ENCODE peak calls at places on chromosome 15, in six cellular contexts. T, G, C, E, D and J are unnamed samples.

GRCh38 chr15:66498501-66499386 is 1.2 kb upstream of the SNAPC5 start:
- DNase-seq in T (no peak), G (no peak), C (no peak), E (peak), D (no peak), J (no peak)

GRCh38 chr15:94265009-94265408 is 33.6 kb downstream of the MCTP2 start:
- DNase-seq in T (no peak), G (no peak), C (no peak), E (peak), D (no peak), J (no peak)

GRCh38 chr15:25694823-25695312 is 168.3 kb downstream of the ATP10A start:
- DNase-seq in T (no peak), G (peak), C (no peak), E (no peak), D (no peak), J (no peak)

GRCh38 chr15:47726399-47726823 is 9.1 kb downstream of the SEMA6D start:
- DNase-seq in T (no peak), G (no peak), C (no peak), E (no peak), D (no peak), J (no peak)

GRCh38 chr15:82789491-82789890 is 16.4 kb downstream of the FSD2 start:
- DNase-seq in T (no peak), G (no peak), C (no peak), E (no peak), D (no peak), J (no peak)

GRCh38 chr15:28184166-28184565 is 85.1 kb upstream of the OCA2 start:
- DNase-seq in T (no peak), G (no peak), C (no peak), E (no peak), D (no peak), J (no peak)

GRCh38 chr15:31335991-31336942 is 9.6 kb downstream of the KLF13 start:
- DNase-seq in T (no peak), G (no peak), C (peak), E (no peak), D (no peak), J (no peak)

GRCh38 chr15:96321422-96322391 is 8.8 kb upstream of the NR2F2 start:
- DNase-seq in T (no peak), G (no peak), C (peak), E (no peak), D (no peak), J (no peak)

GRCh38 chr15:93359037-93359779 is 270.2 kb upstream of the RGMA start:
- DNase-seq in T (no peak), G (no peak), C (no peak), E (no peak), D (no peak), J (no peak)

GRCh38 chr15:66156310-66156975 is 97.1 kb downstream of the MEGF11 start:
- DNase-seq in T (no peak), G (no peak), C (no peak), E (no peak), D (no peak), J (no peak)

DNA sequence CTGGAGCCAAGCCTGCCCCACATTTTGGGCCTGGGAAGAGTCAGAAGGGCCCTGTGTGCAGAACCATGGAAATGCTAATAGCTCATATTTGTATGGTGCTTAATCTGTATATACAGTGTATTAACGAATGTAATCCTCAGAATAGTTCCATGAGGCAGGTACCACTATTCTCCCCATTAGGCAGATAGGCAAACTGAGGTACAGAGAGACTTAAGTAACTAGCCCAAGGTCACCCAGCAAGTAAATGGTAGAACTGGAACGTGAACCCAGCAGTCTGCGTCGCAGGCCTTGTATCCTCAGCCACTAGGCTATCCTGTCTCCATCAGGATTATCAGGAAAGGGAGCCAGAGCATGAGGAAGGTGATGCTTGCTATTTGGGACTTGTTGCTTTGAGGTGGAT is 28.0 kb upstream of the GLCE start:
- DNase-seq in T (no peak), G (no peak), C (no peak), E (no peak), D (no peak), J (no peak)
- H3K4me3 ChIP-seq in T (no peak), G (no peak), C (no peak), E (no peak), D (no peak), J (no peak)

DNA sequence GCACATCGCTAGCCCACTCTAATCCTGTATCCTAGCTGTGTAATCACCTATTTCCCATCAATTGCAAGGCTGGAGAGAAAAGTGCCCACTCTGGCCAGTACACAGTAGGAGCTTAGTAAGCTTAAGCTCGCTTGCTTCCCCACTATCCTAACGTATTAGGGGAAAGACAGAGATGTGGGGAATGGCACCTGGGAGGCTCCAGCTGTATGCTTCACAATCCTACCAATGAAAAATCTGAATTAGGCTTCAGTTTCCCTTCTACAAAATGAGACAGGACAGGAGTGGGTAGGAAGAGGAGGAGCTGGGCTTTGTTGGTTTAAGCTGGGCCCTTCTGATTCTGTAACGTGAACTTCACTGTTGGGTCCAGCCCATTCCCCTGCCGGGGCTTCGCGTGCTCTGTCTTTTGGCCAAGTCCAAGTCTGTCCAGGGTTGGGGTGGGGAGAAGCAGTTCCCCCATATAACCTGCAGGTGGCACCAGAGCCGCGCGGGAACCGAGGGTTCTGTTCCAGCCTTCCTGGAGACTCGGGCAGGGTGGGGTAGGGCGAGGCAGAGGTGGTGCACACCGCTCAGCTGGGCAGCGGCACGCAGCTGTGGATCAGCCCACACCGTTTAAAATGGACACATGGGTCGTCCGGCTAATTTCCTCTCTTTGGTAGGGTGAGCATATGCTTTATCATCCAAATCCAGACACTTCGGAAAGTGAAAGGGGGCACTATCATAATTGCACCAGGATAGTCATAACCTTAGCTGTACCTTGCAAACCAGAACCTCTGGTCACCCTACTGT is 118.2 kb downstream of the TBC1D2B start:
- DNase-seq in T (peak), G (peak), C (peak), E (peak), D (peak), J (no peak)
- H3K4me3 ChIP-seq in T (no peak), G (peak), C (peak), E (no peak), D (peak), J (peak)

GRCh38 chr15:45326776-45327175 is 51.6 kb downstream of the GATM start:
- DNase-seq in T (no peak), G (no peak), C (no peak), E (no peak), D (no peak), J (no peak)
- H3K4me3 ChIP-seq in T (no peak), G (no peak), C (no peak), E (no peak), D (no peak), J (no peak)

GRCh38 chr15:32716960-32717289 is 879 bp upstream of the GREM1 start:
- DNase-seq in T (no peak), G (no peak), C (no peak), E (no peak), D (no peak), J (no peak)
- H3K4me3 ChIP-seq in T (no peak), G (peak), C (peak), E (no peak), D (peak), J (peak)